ENCODE peak calls at places on chromosomes 12 and 14, in eight cellular contexts. M is colonic mucosa; H is CD8-positive, alpha-beta T cell; W is A549; Y is mammary epithelial cell; U is tibial artery; I is pancreas; E is AG04450. J is an unnamed sample.

GRCh38 chr14:78902010-78902623 is 731.9 kb downstream of the NRXN3 start:
- DNase-seq in M (peak; percentile 25), H (no peak), W (no peak), Y (peak; percentile 11), U (no peak), I (peak; percentile 66), E (peak; percentile 20), J (no peak)

GRCh38 chr12:113407931-113408585 is 4.4 kb upstream of the SDS start:
- DNase-seq in M (no peak), H (no peak), W (no peak), Y (no peak), U (no peak), I (no peak), E (no peak), J (no peak)

GRCh38 chr12:107328442-107329133 is 235.2 kb upstream of the CRY1 start:
- DNase-seq in M (no peak), H (no peak), W (peak; percentile 31), Y (no peak), U (no peak), I (no peak), E (no peak), J (no peak)

GRCh38 chr12:60093428-60093827 is 497.6 kb downstream of the SLC16A7 start:
- DNase-seq in M (no peak), H (no peak), W (no peak), Y (peak; percentile 37), U (no peak), I (no peak), E (no peak), J (no peak)

GRCh38 chr12:69929125-69929524 is 104.1 kb downstream of the MYRFL start:
- DNase-seq in M (no peak), H (no peak), W (no peak), Y (peak; percentile 81), U (no peak), I (no peak), E (no peak), J (no peak)

GRCh38 chr14:54683882-54684794 is 117.2 kb downstream of the SAMD4A start:
- DNase-seq in M (peak; percentile 26), H (no peak), W (no peak), Y (peak; percentile 84), U (peak; percentile 77), I (no peak), E (peak; percentile 33), J (peak; percentile 70)

GRCh38 chr12:54294152-54294913 is 6.5 kb downstream of the NFE2 start:
- DNase-seq in M (peak; percentile 85), H (peak; percentile 38), W (peak; percentile 83), Y (no peak), U (no peak), I (peak; percentile 84), E (no peak), J (no peak)

GRCh38 chr14:100127853-100128455 is 31.5 kb downstream of the DEGS2 start:
- DNase-seq in M (no peak), H (no peak), W (no peak), Y (no peak), U (no peak), I (no peak), E (no peak), J (no peak)

GRCh38 chr14:100203962-100204834 is 34.7 kb upstream of the YY1 start:
- DNase-seq in M (no peak), H (no peak), W (no peak), Y (peak; percentile 25), U (no peak), I (no peak), E (peak; percentile 37), J (no peak)

GRCh38 chr12:27521066-27521465 is 2.9 kb upstream of the PPFIBP1 start:
- DNase-seq in M (no peak), H (no peak), W (no peak), Y (no peak), U (no peak), I (no peak), E (no peak), J (peak; percentile 71)

GRCh38 chr12:53965251-53966069 is 7.5 kb upstream of the HOXC11 start:
- DNase-seq in M (no peak), H (no peak), W (no peak), Y (no peak), U (peak; percentile 88), I (no peak), E (no peak), J (peak; percentile 71)

GRCh38 chr14:86072134-86072894 is 542.4 kb downstream of the FLRT2 start:
- DNase-seq in M (no peak), H (no peak), W (no peak), Y (no peak), U (no peak), I (no peak), E (no peak), J (no peak)

GRCh38 chr14:89340782-89341181 is 76.3 kb downstream of the FOXN3 start:
- DNase-seq in M (no peak), H (no peak), W (no peak), Y (no peak), U (no peak), I (no peak), E (no peak), J (no peak)

GRCh38 chr14:105252552-105253328 is 4.4 kb downstream of the BTBD6 start:
- DNase-seq in M (no peak), H (no peak), W (no peak), Y (no peak), U (no peak), I (no peak), E (no peak), J (no peak)

GRCh38 chr14:23727566-23728335 is 91.6 kb downstream of the DHRS2 start:
- DNase-seq in M (no peak), H (no peak), W (peak; percentile 63), Y (peak; percentile 43), U (no peak), I (no peak), E (no peak), J (no peak)

GRCh38 chr12:22729898-22730443 is 105.0 kb downstream of the ETNK1 start:
- DNase-seq in M (no peak), H (no peak), W (no peak), Y (no peak), U (no peak), I (no peak), E (peak; percentile 18), J (no peak)

GRCh38 chr12:67921286-67921685 is 68.0 kb upstream of the IFNG-AS1 start:
- DNase-seq in M (no peak), H (no peak), W (no peak), Y (peak; percentile 63), U (no peak), I (no peak), E (no peak), J (no peak)

GRCh38 chr12:16515666-16516065 is 90.3 kb downstream of the LMO3 start:
- DNase-seq in M (no peak), H (no peak), W (no peak), Y (peak; percentile 52), U (no peak), I (no peak), E (no peak), J (no peak)

GRCh38 chr14:104084251-104085002 is 1.1 kb upstream of the ASPG start:
- DNase-seq in M (no peak), H (no peak), W (no peak), Y (no peak), U (no peak), I (no peak), E (no peak), J (no peak)

GRCh38 chr12:67698711-67699603 is 50.4 kb downstream of the DYRK2 start:
- DNase-seq in M (no peak), H (peak; percentile 26), W (no peak), Y (peak; percentile 96), U (no peak), I (no peak), E (no peak), J (no peak)

GRCh38 chr14:76456200-76456599 is 80.3 kb downstream of the ESRRB start:
- DNase-seq in M (peak; percentile 41), H (no peak), W (peak; percentile 53), Y (peak; percentile 24), U (no peak), I (no peak), E (no peak), J (no peak)

GRCh38 chr12:24845615-24846014 is 103.3 kb downstream of the BCAT1 start:
- DNase-seq in M (no peak), H (no peak), W (no peak), Y (no peak), U (no peak), I (no peak), E (no peak), J (no peak)

GRCh38 chr12:58189030-58189429 is 247.7 kb downstream of the ATP23 start:
- DNase-seq in M (no peak), H (no peak), W (no peak), Y (peak; percentile 28), U (no peak), I (no peak), E (no peak), J (no peak)

GRCh38 chr12:98998697-98999299 is 353.7 kb downstream of the APAF1 start:
- DNase-seq in M (no peak), H (no peak), W (peak; percentile 73), Y (peak; percentile 26), U (no peak), I (no peak), E (no peak), J (no peak)
- H3K27ac ChIP-seq in M (no peak overlapping the region), H (no peak overlapping the region), W (no peak overlapping the region), Y (no peak overlapping the region), U (no peak overlapping the region), I (no peak overlapping the region), E (no peak overlapping the region), J (no peak overlapping the region)

GRCh38 chr14:56808314-56809201 is 1.7 kb downstream of the OTX2 start:
- DNase-seq in M (no peak), H (no peak), W (no peak), Y (no peak), U (no peak), I (no peak), E (no peak), J (no peak)
- H3K4me3 ChIP-seq in M (no peak overlapping the region), H (no peak overlapping the region), W (no peak overlapping the region), Y (no peak overlapping the region), U (peak overlapping the region; percentile 23), I (no peak overlapping the region), E (no peak overlapping the region), J (no peak overlapping the region)

GRCh38 chr12:56358836-56359532 is 923 bp downstream of the STAT2 start:
- DNase-seq in M (no peak), H (no peak), W (no peak), Y (peak; percentile 83), U (no peak), I (no peak), E (peak; percentile 71), J (no peak)
- H3K27ac ChIP-seq in M (peak overlapping the region; percentile 61), H (peak overlapping the region; percentile 76), W (peak overlapping the region; percentile 89), Y (peak overlapping the region; percentile 95), U (peak overlapping the region; percentile 93), I (peak overlapping the region; percentile 99), E (peak overlapping the region; percentile 94), J (peak overlapping the region; percentile 87)

GRCh38 chr12:110590059-110590458 is 6.9 kb upstream of the PPTC7 start:
- DNase-seq in M (no peak), H (no peak), W (no peak), Y (no peak), U (no peak), I (no peak), E (no peak), J (no peak)

GRCh38 chr12:110592078-110592477 is 9.0 kb upstream of the PPTC7 start:
- DNase-seq in M (no peak), H (no peak), W (no peak), Y (no peak), U (no peak), I (no peak), E (no peak), J (no peak)

GRCh38 chr12:110585231-110585799 is 2.2 kb upstream of the PPTC7 start:
- DNase-seq in M (no peak), H (no peak), W (no peak), Y (peak; percentile 54), U (no peak), I (no peak), E (no peak), J (no peak)

GRCh38 chr12:110591508-110592051 is 8.5 kb upstream of the PPTC7 start:
- DNase-seq in M (peak; percentile 58), H (no peak), W (no peak), Y (no peak), U (no peak), I (no peak), E (no peak), J (no peak)

GRCh38 chr12:110590806-110591326 is 7.7 kb upstream of the PPTC7 start:
- DNase-seq in M (no peak), H (no peak), W (no peak), Y (no peak), U (no peak), I (no peak), E (no peak), J (no peak)
- H3K4me3 ChIP-seq in M (no peak overlapping the region), H (no peak overlapping the region), W (no peak overlapping the region), Y (no peak overlapping the region), U (no peak overlapping the region), I (no peak overlapping the region), E (no peak overlapping the region), J (no peak overlapping the region)